ENCODE peak calls at places on chromosomes 2 and 18, in ten cellular contexts. M is PC-3, Z is mesendoderm, T is SK-N-SH, Q is fibroblast of lung, A is mammary epithelial cell, U is neural progenitor cell, P is HepG2, L is trophoblast cell, N is IMR-90. X is an unnamed sample.

GRCh38 chr2:241568738-241569137 is 10.2 kb downstream of the BOK start:
- DNase-seq in M (no peak), Z (no peak), T (no peak), Q (no peak), A (no peak), U (no peak), P (no peak), L (no peak), N (no peak), X (no peak)

GRCh38 chr2:101655941-101656422 is 41.5 kb upstream of the MAP4K4 start:
- DNase-seq in M (no peak), Z (no peak), T (no peak), Q (peak), A (no peak), U (no peak), P (peak), L (no peak), N (peak), X (no peak)

GRCh38 chr2:120914839-120915521 is 179.3 kb downstream of the GLI2 start:
- DNase-seq in M (peak), Z (peak), T (no peak), Q (peak), A (peak), U (no peak), P (peak), L (no peak), N (peak), X (no peak)

GRCh38 chr2:17171446-17172049 is 346.7 kb downstream of the RAD51AP2 start:
- DNase-seq in M (peak), Z (peak), T (peak), Q (peak), A (peak), U (peak), P (peak), L (peak), N (peak), X (peak)

GRCh38 chr2:38440655-38441054 is 63.6 kb upstream of the ATL2 start:
- DNase-seq in M (no peak), Z (peak), T (no peak), Q (no peak), A (no peak), U (no peak), P (no peak), L (no peak), N (no peak), X (no peak)

GRCh38 chr2:157443795-157444642 is at the start of gene CYTIP:
- DNase-seq in M (no peak), Z (no peak), T (no peak), Q (no peak), A (no peak), U (no peak), P (no peak), L (peak), N (no peak), X (peak)

GRCh38 chr2:26590439-26590838 is 50.7 kb downstream of the CIB4 start:
- DNase-seq in M (no peak), Z (no peak), T (peak), Q (no peak), A (no peak), U (no peak), P (no peak), L (no peak), N (no peak), X (peak)

GRCh38 chr2:71602115-71602495 is 148.7 kb downstream of the DYSF start:
- DNase-seq in M (no peak), Z (no peak), T (no peak), Q (no peak), A (no peak), U (no peak), P (no peak), L (no peak), N (no peak), X (no peak)

GRCh38 chr2:133566967-133567645 is 1.2 kb downstream of the NCKAP5 start:
- DNase-seq in M (peak), Z (peak), T (no peak), Q (peak), A (peak), U (peak), P (no peak), L (no peak), N (peak), X (no peak)

GRCh38 chr2:27681844-27682243 is 18.2 kb downstream of the SLC4A1AP start:
- DNase-seq in M (no peak), Z (no peak), T (no peak), Q (peak), A (peak), U (no peak), P (peak), L (no peak), N (peak), X (no peak)

GRCh38 chr2:173669888-173670287 is 295.3 kb downstream of the SP3 start:
- DNase-seq in M (no peak), Z (no peak), T (no peak), Q (no peak), A (no peak), U (no peak), P (no peak), L (no peak), N (no peak), X (no peak)

GRCh38 chr18:70469916-70470315 is 181.1 kb downstream of the SOCS6 start:
- DNase-seq in M (no peak), Z (peak), T (peak), Q (peak), A (no peak), U (peak), P (no peak), L (no peak), N (no peak), X (no peak)

GRCh38 chr2:70070557-70071268 is 16.6 kb upstream of the PCBP1 start:
- DNase-seq in M (peak), Z (peak), T (peak), Q (peak), A (peak), U (peak), P (peak), L (peak), N (peak), X (peak)

GRCh38 chr2:122414911-122415310 is 659.5 kb downstream of the TSN start:
- DNase-seq in M (peak), Z (no peak), T (no peak), Q (no peak), A (peak), U (no peak), P (no peak), L (no peak), N (no peak), X (no peak)

GRCh38 chr2:215914067-215914776 is 99.1 kb downstream of the MREG start:
- DNase-seq in M (no peak), Z (no peak), T (no peak), Q (no peak), A (no peak), U (no peak), P (no peak), L (no peak), N (no peak), X (peak)

GRCh38 chr2:18903750-18904149 is 314.4 kb upstream of the NT5C1B start:
- DNase-seq in M (peak), Z (no peak), T (no peak), Q (no peak), A (peak), U (no peak), P (no peak), L (no peak), N (no peak), X (no peak)

GRCh38 chr2:85243101-85244072 is 84.4 kb downstream of the TGOLN2 start:
- DNase-seq in M (peak), Z (peak), T (peak), Q (no peak), A (no peak), U (peak), P (peak), L (peak), N (no peak), X (peak)

GRCh38 chr2:188628989-188629889 is 337.6 kb downstream of the GULP1 start:
- DNase-seq in M (peak), Z (peak), T (no peak), Q (peak), A (peak), U (peak), P (no peak), L (peak), N (peak), X (no peak)

GRCh38 chr2:234251326-234252271 is 201.1 kb downstream of the SPP2 start:
- DNase-seq in M (peak), Z (no peak), T (no peak), Q (peak), A (peak), U (no peak), P (peak), L (no peak), N (peak), X (no peak)

GRCh38 chr2:160055726-160056108 is 6.7 kb downstream of the PLA2R1 start:
- DNase-seq in M (no peak), Z (no peak), T (no peak), Q (no peak), A (no peak), U (no peak), P (no peak), L (no peak), N (no peak), X (no peak)

GRCh38 chr2:64749446-64749845 is 95.7 kb upstream of the SERTAD2 start:
- DNase-seq in M (peak), Z (no peak), T (no peak), Q (no peak), A (no peak), U (no peak), P (no peak), L (no peak), N (no peak), X (peak)

GRCh38 chr18:50675043-50675442 is 115.2 kb downstream of the MAPK4 start:
- DNase-seq in M (no peak), Z (no peak), T (no peak), Q (no peak), A (no peak), U (no peak), P (no peak), L (no peak), N (no peak), X (no peak)

GRCh38 chr18:63907649-63908048 is at the start of gene SERPINB10:
- DNase-seq in M (no peak), Z (no peak), T (no peak), Q (no peak), A (no peak), U (no peak), P (no peak), L (no peak), N (no peak), X (no peak)

GRCh38 chr2:7956126-7956689 is 725.6 kb upstream of the ID2 start:
- DNase-seq in M (no peak), Z (peak), T (no peak), Q (peak), A (no peak), U (no peak), P (no peak), L (peak), N (peak), X (no peak)

GRCh38 chr18:73551211-73551610 is 596.4 kb downstream of the FBXO15 start:
- DNase-seq in M (no peak), Z (peak), T (no peak), Q (no peak), A (no peak), U (no peak), P (no peak), L (no peak), N (no peak), X (no peak)

GRCh38 chr2:26086155-26086634 is 52.3 kb downstream of the RAB10 start:
- DNase-seq in M (peak), Z (no peak), T (no peak), Q (peak), A (peak), U (no peak), P (no peak), L (no peak), N (peak), X (no peak)

GRCh38 chr2:176103634-176104337 is 3.3 kb upstream of the HOXD11 start:
- DNase-seq in M (no peak), Z (no peak), T (no peak), Q (no peak), A (no peak), U (no peak), P (no peak), L (no peak), N (no peak), X (no peak)

GRCh38 chr2:11967946-11968465 is 221.6 kb downstream of the LPIN1 start:
- DNase-seq in M (no peak), Z (peak), T (peak), Q (peak), A (peak), U (peak), P (no peak), L (no peak), N (peak), X (no peak)

GRCh38 chr18:3898866-3899613 is 449.1 kb downstream of the TGIF1 start:
- DNase-seq in M (no peak), Z (no peak), T (no peak), Q (no peak), A (no peak), U (no peak), P (no peak), L (no peak), N (no peak), X (no peak)

DNA sequence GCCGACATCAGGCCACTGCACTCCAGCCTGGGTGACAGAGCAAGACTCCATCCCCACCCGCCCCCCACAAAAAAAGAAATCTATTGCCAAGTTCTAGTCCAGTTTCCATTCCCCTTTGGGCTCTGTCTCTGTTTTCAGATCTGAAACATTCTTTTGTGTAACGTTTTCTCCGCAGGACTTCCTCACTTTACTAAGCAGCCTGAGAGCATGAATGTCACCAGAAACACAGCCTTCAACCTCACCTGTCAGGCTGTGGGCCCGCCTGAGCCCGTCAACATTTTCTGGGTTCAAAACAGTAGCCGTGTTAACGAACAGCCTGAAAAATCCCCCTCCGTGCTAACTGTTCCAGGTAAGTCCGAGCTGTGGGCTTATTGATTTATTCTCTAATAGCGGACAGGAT is 48.8 kb downstream of the MERTK start:
- DNase-seq in M (no peak), Z (no peak), T (no peak), Q (no peak), A (no peak), U (no peak), P (no peak), L (no peak), N (no peak), X (no peak)
- H3K27ac ChIP-seq in M (peak), Z (no peak), T (no peak), Q (no peak), A (no peak), U (no peak), P (peak), L (no peak), N (no peak), X (no peak)

GRCh38 chr2:74481432-74481831 is 1.4 kb downstream of the CCDC142 start:
- DNase-seq in M (no peak), Z (no peak), T (no peak), Q (peak), A (no peak), U (no peak), P (no peak), L (no peak), N (no peak), X (no peak)
- H3K9ac ChIP-seq in M (peak), Z (peak), T (peak), Q (no peak), A (peak), U (peak), P (peak), L (peak), N (peak), X (peak)

GRCh38 chr18:24426073-24426397 is 435 bp upstream of the IMPACT start:
- DNase-seq in M (no peak), Z (no peak), T (no peak), Q (no peak), A (no peak), U (no peak), P (no peak), L (no peak), N (no peak), X (peak)

GRCh38 chr18:24429188-24429587 is 2.7 kb downstream of the IMPACT start:
- DNase-seq in M (no peak), Z (no peak), T (no peak), Q (no peak), A (no peak), U (no peak), P (no peak), L (no peak), N (no peak), X (no peak)

GRCh38 chr18:24427484-24427883 is 1.0 kb downstream of the IMPACT start:
- DNase-seq in M (peak), Z (peak), T (peak), Q (peak), A (peak), U (peak), P (no peak), L (no peak), N (peak), X (peak)

GRCh38 chr18:24426398-24427294 is at the start of gene IMPACT:
- DNase-seq in M (peak), Z (peak), T (peak), Q (peak), A (peak), U (peak), P (peak), L (peak), N (peak), X (peak)

GRCh38 chr18:24428709-24429108 is 2.2 kb downstream of the IMPACT start:
- DNase-seq in M (peak), Z (no peak), T (no peak), Q (no peak), A (no peak), U (no peak), P (no peak), L (no peak), N (no peak), X (no peak)
- H3K4me2 ChIP-seq in M (peak), Z (no peak), T (no peak), Q (no peak), A (peak), U (peak), P (no peak), L (no peak), N (no peak), X (peak)

GRCh38 chr2:162629085-162629484 is 209.5 kb downstream of the KCNH7 start:
- DNase-seq in M (no peak), Z (no peak), T (no peak), Q (no peak), A (no peak), U (no peak), P (no peak), L (no peak), N (no peak), X (no peak)

GRCh38 chr2:162629499-162629898 is 209.1 kb downstream of the KCNH7 start:
- DNase-seq in M (no peak), Z (no peak), T (no peak), Q (no peak), A (no peak), U (no peak), P (no peak), L (no peak), N (no peak), X (no peak)

GRCh38 chr2:162623888-162624287 is 214.7 kb downstream of the KCNH7 start:
- DNase-seq in M (no peak), Z (no peak), T (no peak), Q (no peak), A (peak), U (no peak), P (no peak), L (no peak), N (no peak), X (no peak)
- H3K27ac ChIP-seq in M (no peak), Z (no peak), T (no peak), Q (no peak), A (no peak), U (no peak), P (no peak), L (no peak), N (no peak), X (no peak)

DNA sequence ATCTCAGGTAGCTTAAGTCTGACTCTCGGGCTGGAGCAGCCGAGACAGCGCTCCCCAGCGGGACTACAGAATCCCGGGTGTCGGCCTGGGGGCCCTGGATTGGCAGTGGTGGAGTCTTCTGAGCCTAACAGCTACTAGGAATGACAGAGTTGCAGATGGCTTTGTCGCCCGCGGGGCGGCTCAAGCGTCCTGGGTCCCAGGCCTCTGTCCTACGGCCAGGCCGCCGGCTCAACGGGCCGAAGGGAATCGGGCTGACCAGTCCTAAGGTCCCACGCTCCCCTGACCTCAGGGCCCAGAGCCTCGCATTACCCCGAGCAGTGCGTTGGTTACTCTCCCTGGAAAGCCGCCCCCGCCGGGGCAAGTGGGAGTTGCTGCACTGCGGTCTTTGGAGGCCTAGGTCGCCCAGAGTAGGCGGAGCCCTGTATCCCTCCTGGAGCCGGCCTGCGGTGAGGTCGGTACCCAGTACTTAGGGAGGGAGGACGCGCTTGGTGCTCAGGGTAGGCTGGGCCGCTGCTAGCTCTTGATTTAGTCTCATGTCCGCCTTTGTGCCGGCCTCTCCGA is 8.8 kb downstream of the SIX2 start:
- DNase-seq in M (no peak), Z (peak), T (no peak), Q (no peak), A (no peak), U (peak), P (no peak), L (no peak), N (no peak), X (no peak)
- H3K9ac ChIP-seq in M (no peak), Z (no peak), T (no peak), Q (no peak), A (no peak), U (no peak), P (no peak), L (no peak), N (no peak), X (no peak)

GRCh38 chr2:238602223-238602945 is 175.7 kb downstream of the ASB1 start:
- DNase-seq in M (no peak), Z (no peak), T (no peak), Q (no peak), A (no peak), U (no peak), P (no peak), L (no peak), N (peak), X (no peak)
- H3K4me2 ChIP-seq in M (no peak), Z (no peak), T (no peak), Q (no peak), A (no peak), U (no peak), P (no peak), L (no peak), N (no peak), X (no peak)

DNA sequence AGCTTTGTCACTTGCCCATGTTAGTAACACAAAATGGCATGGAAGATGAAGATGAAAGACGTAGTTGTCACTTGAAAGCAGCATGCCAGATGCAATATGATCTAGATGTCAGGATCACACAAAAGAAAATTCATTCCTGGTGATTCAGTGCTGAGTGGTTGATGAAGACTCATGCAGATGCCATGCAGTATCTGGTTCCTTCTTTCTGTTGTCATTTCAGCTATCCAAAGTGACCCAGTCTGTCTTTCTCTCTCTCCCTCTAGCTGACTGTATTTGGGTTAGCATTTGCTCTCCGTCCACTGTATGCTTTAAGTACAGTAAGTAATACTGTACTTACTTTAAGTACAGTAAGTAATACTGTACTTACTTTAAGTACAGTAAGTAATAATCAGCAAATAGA is 50.4 kb downstream of the TTN start:
- DNase-seq in M (peak), Z (no peak), T (no peak), Q (peak), A (peak), U (no peak), P (no peak), L (peak), N (peak), X (no peak)
- H3K27ac ChIP-seq in M (no peak), Z (no peak), T (no peak), Q (no peak), A (no peak), U (no peak), P (no peak), L (no peak), N (no peak), X (no peak)

X was measured in Karpas-422.